ENCODE peak calls at places on chromosomes 1 and 21, in eight cellular contexts. S is GM23338, I is PC-3, X is HepG2, A is A549, R is kidney, W is IMR-90, O is heart left ventricle. L is an unnamed sample. For H3K4me1, the result is how much of the 10 kb centered on the place peaks cover.

GRCh38 chr1:98556521-98557158 is 104.9 kb upstream of the SNX7 start:
- DNase-seq in S (peak), I (peak), X (peak), A (peak), R (no peak), W (peak), O (no peak), L (no peak)

GRCh38 chr1:160862151-160863061 is at the start of gene CD244:
- DNase-seq in S (no peak), I (peak), X (no peak), A (no peak), R (no peak), W (no peak), O (no peak), L (peak)

GRCh38 chr1:50620680-50621329 is 197.6 kb upstream of the DMRTA2 start:
- DNase-seq in S (peak), I (peak), X (peak), A (no peak), R (peak), W (peak), O (no peak), L (no peak)

GRCh38 chr21:25801217-25802015 is 66.6 kb downstream of the GABPA start:
- DNase-seq in S (peak), I (peak), X (peak), A (peak), R (peak), W (peak), O (peak), L (peak)

GRCh38 chr21:34885636-34886553 is 163.2 kb downstream of the RUNX1 start:
- DNase-seq in S (peak), I (peak), X (peak), A (no peak), R (no peak), W (no peak), O (peak), L (no peak)

GRCh38 chr1:231806623-231807470 is 180.3 kb downstream of the DISC1 start:
- DNase-seq in S (peak), I (peak), X (peak), A (peak), R (no peak), W (peak), O (peak), L (peak)

GRCh38 chr1:213123532-213123931 is 72.5 kb downstream of the RPS6KC1 start:
- DNase-seq in S (no peak), I (peak), X (peak), A (no peak), R (no peak), W (peak), O (no peak), L (no peak)

GRCh38 chr1:162892916-162893714 is 32.1 kb upstream of the CCDC190 start:
- DNase-seq in S (peak), I (no peak), X (peak), A (no peak), R (no peak), W (peak), O (no peak), L (no peak)

GRCh38 chr1:89939059-89939570 is 55.8 kb upstream of the ZNF326 start:
- DNase-seq in S (no peak), I (no peak), X (no peak), A (no peak), R (no peak), W (no peak), O (no peak), L (no peak)

GRCh38 chr1:236670060-236670459 is 16.2 kb upstream of the ACTN2 start:
- DNase-seq in S (no peak), I (no peak), X (no peak), A (no peak), R (no peak), W (no peak), O (no peak), L (no peak)

GRCh38 chr1:160679893-160680292 is 31.7 kb downstream of the CD48 start:
- DNase-seq in S (no peak), I (no peak), X (no peak), A (no peak), R (no peak), W (no peak), O (no peak), L (no peak)

GRCh38 chr1:1760345-1760650 is 18.0 kb downstream of the NADK start:
- DNase-seq in S (no peak), I (no peak), X (no peak), A (no peak), R (peak), W (no peak), O (no peak), L (peak)

GRCh38 chr1:56331892-56332567 is 247.3 kb downstream of the PLPP3 start:
- DNase-seq in S (no peak), I (peak), X (peak), A (peak), R (no peak), W (peak), O (no peak), L (no peak)

GRCh38 chr1:197884173-197884572 is 18.3 kb upstream of the C1orf53 start:
- DNase-seq in S (no peak), I (no peak), X (peak), A (no peak), R (peak), W (no peak), O (no peak), L (no peak)

GRCh38 chr21:45293214-45293725 is 5.6 kb upstream of the POFUT2 start:
- DNase-seq in S (no peak), I (peak), X (no peak), A (no peak), R (peak), W (no peak), O (peak), L (no peak)

GRCh38 chr21:44454747-44455523 is at the start of gene LRRC3:
- DNase-seq in S (peak), I (peak), X (peak), A (peak), R (peak), W (peak), O (peak), L (peak)

GRCh38 chr1:158055854-158056253 is 62.4 kb downstream of the KIRREL1 start:
- DNase-seq in S (peak), I (peak), X (no peak), A (no peak), R (no peak), W (no peak), O (no peak), L (peak)

GRCh38 chr1:41739061-41739955 is 179.4 kb downstream of the HIVEP3 start:
- DNase-seq in S (no peak), I (no peak), X (no peak), A (no peak), R (peak), W (peak), O (peak), L (peak)

GRCh38 chr1:3727042-3727824 is 25.0 kb upstream of the CCDC27 start:
- DNase-seq in S (peak), I (peak), X (no peak), A (peak), R (no peak), W (no peak), O (no peak), L (no peak)

DNA sequence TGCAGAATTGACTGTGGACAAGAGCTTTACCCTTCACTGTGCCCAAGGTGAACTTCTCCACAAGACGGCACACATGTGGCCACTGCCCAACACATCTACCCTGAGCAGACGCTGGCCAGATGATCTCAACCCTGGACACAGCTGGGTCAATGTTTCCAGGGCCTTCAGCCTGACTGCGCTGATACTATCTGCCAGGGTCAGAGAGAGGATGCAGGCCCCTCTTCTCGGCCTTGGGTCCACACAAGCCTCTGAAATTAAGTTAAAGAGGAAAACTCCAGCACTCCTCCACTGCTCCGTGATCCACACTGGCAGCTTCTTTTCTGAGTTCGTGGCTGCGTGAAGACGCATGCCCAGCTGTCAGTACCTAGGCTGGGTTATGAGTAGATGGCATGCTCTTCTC is 58.1 kb downstream of the GLIS1 start:
- DNase-seq in S (no peak), I (no peak), X (no peak), A (no peak), R (no peak), W (no peak), O (no peak), L (no peak)
- H3K4me1 ChIP-seq in S (under half), I (under half), X (under half), A (under half), R (under half), W (under half), O (under half), L (under half)

DNA sequence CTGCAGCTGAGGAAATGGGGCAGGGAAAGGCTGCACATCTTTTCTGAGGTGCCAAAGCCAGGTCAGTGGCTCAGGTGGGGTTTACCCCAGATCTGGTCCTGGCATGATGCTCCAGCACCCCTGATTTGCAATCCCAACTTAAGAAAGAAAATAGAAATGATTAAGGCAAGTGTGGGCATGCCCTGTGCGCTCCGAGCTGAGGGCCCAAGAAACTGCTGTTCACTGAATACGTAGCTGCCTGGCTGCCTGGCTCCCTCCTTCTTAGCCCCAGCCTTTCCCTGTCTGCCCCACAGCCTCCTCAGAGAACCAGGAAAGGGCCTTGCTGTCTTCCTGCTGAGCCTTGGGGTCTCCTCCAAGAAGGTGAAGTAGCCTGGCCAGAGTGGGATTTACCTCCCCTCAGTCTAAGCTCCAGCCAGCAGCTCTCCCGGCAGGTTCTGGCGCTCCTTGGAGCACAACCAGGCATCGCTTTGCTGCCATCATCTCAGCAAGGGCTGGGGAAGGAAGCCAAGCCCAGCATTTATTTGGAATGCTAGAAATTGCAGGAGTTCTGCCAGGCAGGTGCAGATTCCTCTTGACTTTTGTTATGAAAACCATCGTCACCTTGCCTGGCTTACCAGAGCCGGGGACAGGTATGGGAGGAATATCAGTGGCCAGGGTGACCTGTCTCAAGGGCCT is 51.3 kb upstream of the SELENON start:
- DNase-seq in S (peak), I (no peak), X (no peak), A (no peak), R (no peak), W (no peak), O (no peak), L (no peak)
- H3K27ac ChIP-seq in S (peak), I (no peak), X (no peak), A (no peak), R (no peak), W (no peak), O (no peak), L (no peak)

GRCh38 chr1:8161546-8162110 is 135.5 kb upstream of the ERRFI1 start:
- DNase-seq in S (no peak), I (no peak), X (no peak), A (no peak), R (peak), W (no peak), O (no peak), L (no peak)
- TF ChIP-seq CTCF in S (no peak), I (no peak), X (no peak), A (no peak), R (no peak), W (no peak), O (no peak), L (no peak)

GRCh38 chr1:91015358-91015780 is 6.5 kb downstream of the ZNF644 start:
- DNase-seq in S (no peak), I (peak), X (peak), A (no peak), R (no peak), W (no peak), O (no peak), L (no peak)

GRCh38 chr1:91018006-91018405 is 3.8 kb downstream of the ZNF644 start:
- DNase-seq in S (peak), I (peak), X (peak), A (no peak), R (no peak), W (no peak), O (no peak), L (no peak)

GRCh38 chr1:91014475-91014874 is 7.4 kb downstream of the ZNF644 start:
- DNase-seq in S (no peak), I (peak), X (peak), A (no peak), R (no peak), W (no peak), O (no peak), L (no peak)

GRCh38 chr1:91013302-91013701 is 8.5 kb downstream of the ZNF644 start:
- DNase-seq in S (no peak), I (no peak), X (no peak), A (no peak), R (no peak), W (no peak), O (no peak), L (no peak)

GRCh38 chr1:91015794-91016550 is 5.9 kb downstream of the ZNF644 start:
- DNase-seq in S (no peak), I (peak), X (peak), A (no peak), R (no peak), W (peak), O (no peak), L (no peak)
- H3K4me1 ChIP-seq in S (half or more), I (half or more), X (half or more), A (half or more), R (under half), W (under half), O (half or more), L (half or more)

GRCh38 chr1:30787856-30788495 is 30.4 kb upstream of the LAPTM5 start:
- DNase-seq in S (no peak), I (no peak), X (no peak), A (no peak), R (peak), W (no peak), O (no peak), L (peak)
- H3K27ac ChIP-seq in S (no peak), I (no peak), X (no peak), A (no peak), R (no peak), W (no peak), O (no peak), L (no peak)

GRCh38 chr1:103948526-103948925 is 198.8 kb downstream of the AMY1C start:
- DNase-seq in S (no peak), I (peak), X (no peak), A (no peak), R (no peak), W (no peak), O (no peak), L (no peak)
- TF ChIP-seq CTCF in S (no peak), I (peak), X (no peak), A (peak), R (no peak), W (peak), O (no peak), L (no peak)

DNA sequence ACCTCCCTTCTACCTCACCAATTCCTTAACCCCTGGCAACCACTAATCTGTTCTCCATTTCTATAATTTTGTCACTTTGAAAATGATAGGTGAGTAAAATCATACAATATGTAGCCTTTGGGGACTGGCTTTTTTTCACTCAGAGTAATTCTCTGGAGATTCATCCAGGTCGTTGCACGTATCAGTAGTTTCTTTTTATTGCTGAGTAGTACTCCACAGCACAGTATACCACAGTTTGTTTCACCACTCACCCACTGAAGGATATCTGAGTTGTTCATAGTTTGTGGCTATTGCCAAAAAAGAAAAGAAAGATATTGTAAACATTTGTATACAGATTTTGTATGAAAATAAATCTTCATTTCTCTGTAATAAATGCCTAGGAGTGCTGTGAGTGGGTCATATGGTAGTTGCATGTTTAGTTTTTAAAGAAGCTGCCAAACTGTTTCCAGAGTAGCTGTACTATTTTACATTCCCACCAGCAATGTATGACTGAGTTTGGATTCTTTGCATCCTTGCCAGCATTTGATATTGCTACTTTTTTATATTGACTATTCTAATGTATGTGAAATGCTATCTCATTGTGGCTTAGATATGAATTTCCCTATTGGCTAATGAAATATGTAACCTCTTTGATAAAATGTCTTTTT is 3.7 kb downstream of the CHD1L start:
- DNase-seq in S (no peak), I (no peak), X (no peak), A (no peak), R (no peak), W (peak), O (no peak), L (no peak)
- H3K4me1 ChIP-seq in S (under half), I (under half), X (half or more), A (under half), R (under half), W (under half), O (under half), L (half or more)

DNA sequence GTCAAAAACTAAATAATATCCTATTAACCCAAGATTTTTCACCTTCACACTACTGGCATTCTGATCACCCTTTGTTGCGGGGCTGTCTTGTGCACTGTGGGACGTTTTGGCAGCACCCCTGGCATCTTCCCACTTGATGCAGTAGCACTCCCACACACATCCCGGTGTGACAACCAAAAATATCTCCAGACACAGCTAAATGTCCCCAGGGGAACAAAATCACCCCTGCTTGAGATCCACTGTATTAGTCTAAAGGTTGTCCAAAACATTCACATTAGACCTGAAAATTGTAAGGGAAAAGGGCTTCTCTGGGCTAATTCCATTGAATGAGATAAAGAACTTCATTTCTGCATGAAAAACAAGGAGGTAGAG is 37.8 kb downstream of the PLEKHO1 start:
- DNase-seq in S (no peak), I (no peak), X (no peak), A (no peak), R (no peak), W (no peak), O (no peak), L (no peak)
- H3K27ac ChIP-seq in S (no peak), I (no peak), X (no peak), A (no peak), R (no peak), W (no peak), O (peak), L (peak)

DNA sequence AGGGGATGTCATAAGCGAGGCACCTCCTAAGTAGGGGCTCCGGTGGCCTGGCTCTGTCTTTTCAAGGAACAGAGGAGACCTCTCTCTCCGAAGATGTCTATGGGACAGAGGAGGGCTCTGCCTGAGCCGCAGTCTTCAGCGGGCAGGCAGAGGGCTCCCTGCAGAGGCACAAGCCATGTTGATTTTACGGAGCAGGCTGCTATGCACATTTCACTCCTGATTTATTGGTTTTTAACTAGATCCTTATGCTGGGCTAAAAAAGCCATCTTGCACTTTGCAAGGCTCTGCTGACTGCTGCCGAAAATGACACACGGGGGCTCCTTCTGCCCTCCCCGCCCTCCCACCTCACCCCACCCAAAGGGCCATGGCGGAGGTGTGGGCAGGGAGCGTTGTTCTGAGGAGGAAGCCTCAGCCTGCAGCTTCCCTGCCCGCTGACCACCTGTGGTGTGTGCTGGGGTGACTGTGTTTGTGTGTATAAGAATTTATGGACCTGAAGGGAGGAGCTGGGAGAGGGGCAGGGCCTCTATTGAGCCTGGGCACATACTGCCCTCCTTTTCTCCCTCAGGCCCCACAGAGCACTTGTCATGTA is 71.2 kb downstream of the FOXD2 start:
- DNase-seq in S (peak), I (no peak), X (no peak), A (no peak), R (no peak), W (no peak), O (no peak), L (peak)
- TF ChIP-seq CTCF in S (no peak), I (no peak), X (no peak), A (no peak), R (no peak), W (no peak), O (no peak), L (no peak)

L was measured in spleen.